ENCODE peak calls at places on chromosomes 2 and 18, in six cellular contexts. One of them, this sample, is unnamed.

GRCh38 chr2:163401481-163401880 is 334.3 kb downstream of the FIGN start:
- DNase-seq in HepG2: no peak
- DNase-seq in GM12878: no peak
- DNase-seq in H1: no peak
- DNase-seq in SK-N-SH: no peak
- DNase-seq in HCT116: no peak
- DNase-seq in this sample: no peak

GRCh38 chr2:10217499-10217861 is 85.2 kb upstream of the HPCAL1 start:
- DNase-seq in SK-N-SH: no peak
- DNase-seq in H1: no peak
- DNase-seq in HCT116: no peak
- DNase-seq in GM12878: no peak
- DNase-seq in HepG2: no peak
- DNase-seq in this sample: no peak

GRCh38 chr2:179272406-179273192 is 8.0 kb upstream of the SESTD1 start:
- DNase-seq in H1: no peak
- DNase-seq in HepG2: peak; percentile 96
- DNase-seq in HCT116: no peak
- DNase-seq in GM12878: no peak
- DNase-seq in SK-N-SH: no peak
- DNase-seq in this sample: no peak

GRCh38 chr2:209771474-209772292 is at the start of gene UNC80:
- DNase-seq in HCT116: no peak
- DNase-seq in SK-N-SH: peak; percentile 95
- DNase-seq in HepG2: peak; percentile 17
- DNase-seq in H1: no peak
- DNase-seq in GM12878: no peak
- DNase-seq in this sample: peak; percentile 40

GRCh38 chr18:46481048-46481846 is 175.8 kb downstream of the LOXHD1 start:
- DNase-seq in HepG2: peak; percentile 28
- DNase-seq in GM12878: no peak
- DNase-seq in HCT116: peak; percentile 27
- DNase-seq in H1: no peak
- DNase-seq in SK-N-SH: peak; percentile 64
- DNase-seq in this sample: peak; percentile 36

GRCh38 chr2:27264753-27265535 is 2.1 kb upstream of the SLC30A3 start:
- DNase-seq in HCT116: peak; percentile 54
- DNase-seq in H1: no peak
- DNase-seq in SK-N-SH: peak; percentile 100
- DNase-seq in HepG2: peak; percentile 73
- DNase-seq in GM12878: no peak
- DNase-seq in this sample: no peak

GRCh38 chr2:119389615-119390306 is 23.0 kb downstream of the DBI start:
- DNase-seq in HCT116: no peak
- DNase-seq in H1: no peak
- DNase-seq in GM12878: no peak
- DNase-seq in SK-N-SH: no peak
- DNase-seq in HepG2: no peak
- DNase-seq in this sample: no peak

GRCh38 chr2:171531836-171532450 is 9.7 kb downstream of the CYBRD1 start:
- DNase-seq in H1: no peak
- DNase-seq in SK-N-SH: no peak
- DNase-seq in HepG2: no peak
- DNase-seq in HCT116: no peak
- DNase-seq in GM12878: no peak
- DNase-seq in this sample: no peak

GRCh38 chr2:62461707-62462106 is 44.3 kb downstream of the TMEM17 start:
- DNase-seq in HepG2: no peak
- DNase-seq in SK-N-SH: no peak
- DNase-seq in HCT116: no peak
- DNase-seq in H1: no peak
- DNase-seq in GM12878: no peak
- DNase-seq in this sample: no peak

GRCh38 chr2:190646780-190647626 is 1.9 kb upstream of the NAB1 start:
- DNase-seq in HCT116: no peak
- DNase-seq in GM12878: no peak
- DNase-seq in SK-N-SH: no peak
- DNase-seq in HepG2: no peak
- DNase-seq in H1: no peak
- DNase-seq in this sample: no peak

GRCh38 chr2:55163895-55164509 is 68.1 kb downstream of the CLHC1 start:
- DNase-seq in HCT116: no peak
- DNase-seq in H1: no peak
- DNase-seq in GM12878: no peak
- DNase-seq in HepG2: no peak
- DNase-seq in SK-N-SH: no peak
- DNase-seq in this sample: no peak
- H3K4me1 ChIP-seq in HCT116: peaks cover 6% of the 10 kb centered on the region
- H3K4me1 ChIP-seq in H1: peaks cover 19% of the 10 kb centered on the region
- H3K4me1 ChIP-seq in GM12878: peaks cover 2% of the 10 kb centered on the region
- H3K4me1 ChIP-seq in HepG2: peaks cover 59% of the 10 kb centered on the region
- H3K4me1 ChIP-seq in SK-N-SH: peaks cover 38% of the 10 kb centered on the region
- H3K4me1 ChIP-seq in this sample: peaks cover 8% of the 10 kb centered on the region

DNA sequence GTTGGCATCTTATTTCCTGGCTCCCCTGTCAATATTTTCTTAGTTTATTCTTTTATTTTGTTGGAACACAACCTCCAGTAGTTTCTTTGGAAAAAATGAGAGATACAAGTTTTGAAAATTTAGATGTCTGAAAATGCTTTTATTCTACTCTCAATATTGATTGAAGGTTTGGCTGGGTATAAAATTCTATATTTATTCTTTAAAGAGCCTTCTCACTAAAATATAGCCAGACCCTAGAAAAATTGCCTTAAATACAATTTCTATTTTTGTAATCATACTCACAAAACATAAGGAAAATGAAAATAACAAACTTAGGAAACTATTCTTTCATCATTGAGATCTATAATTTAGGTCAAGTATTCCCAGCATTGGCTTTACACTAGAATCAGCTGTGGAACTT is 103.7 kb downstream of the CYP26B1 start:
- DNase-seq in HepG2: no peak
- DNase-seq in SK-N-SH: no peak
- DNase-seq in HCT116: no peak
- DNase-seq in H1: no peak
- DNase-seq in GM12878: no peak
- DNase-seq in this sample: no peak
- TF ChIP-seq JUND in HepG2: no peak
- TF ChIP-seq JUND in SK-N-SH: no peak
- TF ChIP-seq JUND in HCT116: no peak
- TF ChIP-seq JUND in H1: no peak
- TF ChIP-seq JUND in GM12878: no peak
- TF ChIP-seq JUND in this sample: no peak

GRCh38 chr2:96528680-96529375 is 7.7 kb upstream of the ARID5A start:
- DNase-seq in HepG2: no peak
- DNase-seq in GM12878: no peak
- DNase-seq in H1: no peak
- DNase-seq in HCT116: no peak
- DNase-seq in SK-N-SH: no peak
- DNase-seq in this sample: peak; percentile 34

GRCh38 chr2:96529376-96530143 is 7.0 kb upstream of the ARID5A start:
- DNase-seq in H1: no peak
- DNase-seq in GM12878: no peak
- DNase-seq in HCT116: no peak
- DNase-seq in SK-N-SH: no peak
- DNase-seq in HepG2: no peak
- DNase-seq in this sample: no peak

GRCh38 chr2:96530474-96531357 is 5.8 kb upstream of the ARID5A start:
- DNase-seq in SK-N-SH: no peak
- DNase-seq in HCT116: no peak
- DNase-seq in GM12878: no peak
- DNase-seq in HepG2: no peak
- DNase-seq in H1: no peak
- DNase-seq in this sample: no peak

GRCh38 chr2:96531366-96531765 is 5.2 kb upstream of the ARID5A start:
- DNase-seq in HCT116: no peak
- DNase-seq in H1: no peak
- DNase-seq in HepG2: no peak
- DNase-seq in SK-N-SH: no peak
- DNase-seq in GM12878: no peak
- DNase-seq in this sample: no peak

DNA sequence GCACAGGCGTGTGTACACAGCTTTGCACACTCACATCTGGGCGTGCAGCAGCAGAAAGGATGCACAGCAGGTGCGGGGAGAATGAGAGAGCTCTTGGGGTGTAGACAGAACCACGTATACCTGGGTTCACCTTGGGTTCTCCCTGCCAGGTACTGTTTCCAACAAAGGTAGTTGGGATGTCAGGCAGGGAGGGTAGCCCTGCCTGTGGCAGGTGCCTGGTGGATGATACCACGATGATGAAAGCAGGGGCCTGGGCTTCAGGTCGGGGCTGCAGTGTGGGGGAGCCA is 6.5 kb upstream of the ARID5A start:
- DNase-seq in HepG2: no peak
- DNase-seq in H1: no peak
- DNase-seq in GM12878: no peak
- DNase-seq in HCT116: no peak
- DNase-seq in SK-N-SH: no peak
- DNase-seq in this sample: no peak
- H3K4me1 ChIP-seq in HepG2: peaks cover 28% of the 10 kb centered on the region
- H3K4me1 ChIP-seq in H1: peaks cover 3% of the 10 kb centered on the region
- H3K4me1 ChIP-seq in GM12878: peaks cover 80% of the 10 kb centered on the region
- H3K4me1 ChIP-seq in HCT116: peaks cover 31% of the 10 kb centered on the region
- H3K4me1 ChIP-seq in SK-N-SH: peaks cover 27% of the 10 kb centered on the region
- H3K4me1 ChIP-seq in this sample: peaks cover 10% of the 10 kb centered on the region

GRCh38 chr2:234414591-234414990 is 82.3 kb downstream of the ARL4C start:
- DNase-seq in HCT116: no peak
- DNase-seq in SK-N-SH: no peak
- DNase-seq in HepG2: no peak
- DNase-seq in H1: no peak
- DNase-seq in GM12878: no peak
- DNase-seq in this sample: no peak

GRCh38 chr2:234412726-234413125 is 84.2 kb downstream of the ARL4C start:
- DNase-seq in HepG2: no peak
- DNase-seq in SK-N-SH: no peak
- DNase-seq in H1: no peak
- DNase-seq in HCT116: no peak
- DNase-seq in GM12878: no peak
- DNase-seq in this sample: no peak

GRCh38 chr2:234409590-234409989 is 87.3 kb downstream of the ARL4C start:
- DNase-seq in SK-N-SH: no peak
- DNase-seq in HCT116: no peak
- DNase-seq in HepG2: no peak
- DNase-seq in GM12878: no peak
- DNase-seq in H1: no peak
- DNase-seq in this sample: no peak

GRCh38 chr2:234410526-234410925 is 86.4 kb downstream of the ARL4C start:
- DNase-seq in SK-N-SH: no peak
- DNase-seq in HepG2: peak; percentile 92
- DNase-seq in GM12878: no peak
- DNase-seq in H1: no peak
- DNase-seq in HCT116: no peak
- DNase-seq in this sample: no peak

DNA sequence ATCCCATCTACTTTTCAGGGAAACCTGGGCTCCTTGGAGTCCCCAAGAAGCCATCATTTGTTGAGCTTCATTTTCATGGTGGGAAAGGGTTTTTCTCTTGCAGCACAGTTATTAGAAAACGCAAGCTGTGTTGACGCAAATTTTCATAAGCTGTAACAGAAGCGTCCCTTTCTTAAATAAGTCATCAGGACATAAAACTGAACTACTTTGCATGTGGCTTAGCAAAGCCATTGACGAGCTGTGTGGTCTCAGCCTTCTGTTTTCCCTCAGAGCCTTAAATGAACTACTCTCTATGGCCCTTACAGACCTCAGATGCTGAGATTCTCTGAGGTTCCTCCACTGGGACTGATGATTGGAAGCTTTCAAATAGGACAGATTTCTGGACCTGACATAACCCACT is 85.1 kb downstream of the ARL4C start:
- DNase-seq in HCT116: no peak
- DNase-seq in HepG2: no peak
- DNase-seq in GM12878: peak; percentile 54
- DNase-seq in H1: no peak
- DNase-seq in SK-N-SH: no peak
- DNase-seq in this sample: no peak
- TF ChIP-seq JUND in HCT116: no peak
- TF ChIP-seq JUND in HepG2: no peak
- TF ChIP-seq JUND in GM12878: no peak
- TF ChIP-seq JUND in H1: no peak
- TF ChIP-seq JUND in SK-N-SH: no peak
- TF ChIP-seq JUND in this sample: no peak